ENCODE peak calls at places on chromosomes 12 and 14, in five cellular contexts. V is ascending aorta, Q is AG09309, C is prostate gland, H is GM23338. G is an unnamed sample.

GRCh38 chr12:121059031-121059898 is 20.2 kb upstream of the OASL start:
- DNase-seq in V (no peak), Q (no peak), C (no peak), H (no peak), G (peak)

GRCh38 chr12:53807322-53807721 is 55.5 kb upstream of the CISTR start:
- DNase-seq in V (no peak), Q (no peak), C (no peak), H (no peak), G (no peak)

GRCh38 chr12:1977109-1977508 is 27.1 kb downstream of the DCP1B start:
- DNase-seq in V (no peak), Q (no peak), C (no peak), H (no peak), G (no peak)

GRCh38 chr14:103880334-103880985 is 33.1 kb upstream of the PPP1R13B start:
- DNase-seq in V (peak), Q (peak), C (peak), H (no peak), G (no peak)

GRCh38 chr14:91229005-91229382 is 15.5 kb downstream of the GPR68 start:
- DNase-seq in V (no peak), Q (no peak), C (no peak), H (no peak), G (no peak)

GRCh38 chr14:100476012-100476822 is 111.0 kb downstream of the BEGAIN start:
- DNase-seq in V (no peak), Q (peak), C (no peak), H (no peak), G (no peak)

GRCh38 chr14:101217972-101218371 is 314.4 kb upstream of the RTL1 start:
- DNase-seq in V (peak), Q (no peak), C (no peak), H (no peak), G (no peak)

GRCh38 chr12:13156277-13156676 is 40.2 kb upstream of the EMP1 start:
- DNase-seq in V (no peak), Q (no peak), C (no peak), H (no peak), G (no peak)

DNA sequence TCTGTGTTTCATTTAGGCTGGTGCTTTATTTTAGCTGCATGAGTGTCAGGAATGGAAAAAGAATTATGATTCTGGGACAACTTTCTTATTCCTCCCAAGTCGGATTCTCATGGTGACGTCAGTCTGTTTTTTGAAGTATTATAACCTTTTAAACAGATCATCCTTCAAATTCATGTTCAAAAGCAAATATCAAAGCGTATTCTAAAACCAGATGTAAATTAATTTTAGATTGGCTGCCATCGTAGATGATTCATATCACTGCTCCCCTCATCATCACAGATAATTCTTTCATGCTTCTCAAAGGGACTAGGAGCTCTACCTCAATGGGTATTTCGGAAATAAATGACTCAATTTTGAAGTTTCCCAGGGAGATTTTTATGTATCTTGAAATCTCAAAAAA is 15.1 kb downstream of the FNTB start:
- DNase-seq in V (no peak), Q (no peak), C (no peak), H (no peak), G (no peak)
- TF ChIP-seq CTCF in V (no peak), Q (no peak), C (no peak), H (no peak), G (no peak)

GRCh38 chr12:111274820-111275219 is 94.1 kb downstream of the PHETA1 start:
- DNase-seq in V (no peak), Q (no peak), C (no peak), H (peak), G (no peak)
- TF ChIP-seq CTCF in V (no peak), Q (peak), C (no peak), H (peak), G (peak)

GRCh38 chr14:22112004-22112403 is 438.4 kb upstream of the OR4E1 start:
- DNase-seq in V (no peak), Q (no peak), C (no peak), H (peak), G (no peak)
- TF ChIP-seq CTCF in V (no peak), Q (peak), C (no peak), H (peak), G (peak)

GRCh38 chr12:115400011-115400410 is 716.0 kb upstream of the TBX3 start:
- DNase-seq in V (no peak), Q (no peak), C (no peak), H (no peak), G (no peak)

GRCh38 chr12:115402443-115403170 is 718.6 kb upstream of the TBX3 start:
- DNase-seq in V (no peak), Q (no peak), C (no peak), H (no peak), G (no peak)

GRCh38 chr12:115396567-115396966 is 712.6 kb upstream of the TBX3 start:
- DNase-seq in V (no peak), Q (no peak), C (no peak), H (no peak), G (no peak)

GRCh38 chr12:115394498-115395220 is 710.7 kb upstream of the TBX3 start:
- DNase-seq in V (no peak), Q (no peak), C (no peak), H (no peak), G (no peak)

DNA sequence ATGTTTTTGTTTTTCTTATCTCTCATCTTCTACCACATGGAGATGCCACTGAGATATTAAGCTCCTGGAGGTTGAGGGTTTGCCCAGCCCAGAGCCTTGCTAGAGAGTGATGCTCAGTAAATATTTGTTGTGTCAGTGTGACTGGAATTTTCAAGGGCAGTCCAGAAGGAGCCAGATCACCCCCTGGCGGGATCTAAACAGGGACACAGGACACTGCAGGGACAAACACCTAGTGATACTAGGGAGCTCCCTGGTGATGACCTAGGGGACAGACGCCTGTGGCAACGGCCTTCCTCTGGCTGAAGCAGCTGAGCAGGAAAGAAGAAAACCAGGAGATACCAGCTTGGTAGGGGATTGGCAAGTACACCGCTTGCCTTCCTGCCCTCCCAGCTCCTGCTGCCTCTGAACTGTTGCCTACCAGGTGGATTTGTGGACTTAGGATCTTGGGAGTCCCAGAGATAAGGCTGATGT is 714.4 kb upstream of the TBX3 start:
- DNase-seq in V (no peak), Q (no peak), C (no peak), H (no peak), G (no peak)
- TF ChIP-seq CTCF in V (no peak), Q (no peak), C (no peak), H (no peak), G (no peak)

GRCh38 chr12:115922952-115923564 is 354.4 kb downstream of the MED13L start:
- DNase-seq in V (peak), Q (no peak), C (no peak), H (peak), G (no peak)
- TF ChIP-seq CTCF in V (no peak), Q (peak), C (no peak), H (peak), G (no peak)